ENCODE peak calls at places on chromosomes 1 and 21, in four cellular contexts. One of them, this sample, is unnamed. For H3K4me1, the result is how much of the 10 kb centered on the place peaks cover.

GRCh38 chr1:183238071-183238470 is 52.0 kb downstream of the LAMC2 start:
- DNase-seq in right lobe of liver: no peak
- DNase-seq in transverse colon: no peak
- DNase-seq in heart left ventricle: no peak
- DNase-seq in this sample: no peak

GRCh38 chr1:155729031-155729898 is 40.4 kb downstream of the DAP3 start:
- DNase-seq in heart left ventricle: peak
- DNase-seq in transverse colon: peak
- DNase-seq in right lobe of liver: no peak
- DNase-seq in this sample: no peak

GRCh38 chr1:160222521-160222920 is 17.3 kb downstream of the PEA15 start:
- DNase-seq in transverse colon: no peak
- DNase-seq in heart left ventricle: no peak
- DNase-seq in right lobe of liver: no peak
- DNase-seq in this sample: no peak

GRCh38 chr1:159076753-159077656 is at the start of gene AIM2:
- DNase-seq in heart left ventricle: peak
- DNase-seq in transverse colon: peak
- DNase-seq in right lobe of liver: peak
- DNase-seq in this sample: no peak

GRCh38 chr1:94025383-94026340 is 95.3 kb downstream of the ABCA4 start:
- DNase-seq in right lobe of liver: no peak
- DNase-seq in heart left ventricle: no peak
- DNase-seq in transverse colon: no peak
- DNase-seq in this sample: no peak

GRCh38 chr1:190084552-190084951 is 393.1 kb downstream of the BRINP3 start:
- DNase-seq in transverse colon: no peak
- DNase-seq in right lobe of liver: no peak
- DNase-seq in heart left ventricle: no peak
- DNase-seq in this sample: no peak

GRCh38 chr1:36217667-36218066 is 6.6 kb upstream of the THRAP3 start:
- DNase-seq in heart left ventricle: no peak
- DNase-seq in transverse colon: no peak
- DNase-seq in right lobe of liver: no peak
- DNase-seq in this sample: no peak

GRCh38 chr1:27887215-27888035 is 15.1 kb downstream of the THEMIS2 start:
- DNase-seq in right lobe of liver: no peak
- DNase-seq in heart left ventricle: no peak
- DNase-seq in transverse colon: peak
- DNase-seq in this sample: no peak

GRCh38 chr1:88029142-88029541 is 654.9 kb upstream of the PKN2 start:
- DNase-seq in heart left ventricle: no peak
- DNase-seq in transverse colon: peak
- DNase-seq in right lobe of liver: no peak
- DNase-seq in this sample: no peak

GRCh38 chr1:26218906-26219494 is 15.0 kb upstream of the CEP85 start:
- DNase-seq in transverse colon: peak
- DNase-seq in right lobe of liver: no peak
- DNase-seq in heart left ventricle: no peak
- DNase-seq in this sample: no peak

GRCh38 chr1:239979469-239979868 is 112.2 kb upstream of the FMN2 start:
- DNase-seq in heart left ventricle: no peak
- DNase-seq in transverse colon: no peak
- DNase-seq in right lobe of liver: no peak
- DNase-seq in this sample: no peak

GRCh38 chr21:44896561-44897286 is 23.2 kb upstream of the PTTG1IP start:
- DNase-seq in heart left ventricle: no peak
- DNase-seq in right lobe of liver: peak
- DNase-seq in transverse colon: no peak
- DNase-seq in this sample: no peak

GRCh38 chr1:229648406-229648805 is 22.4 kb downstream of the URB2 start:
- DNase-seq in heart left ventricle: no peak
- DNase-seq in transverse colon: no peak
- DNase-seq in right lobe of liver: no peak
- DNase-seq in this sample: no peak

GRCh38 chr1:172778461-172779455 is 119.9 kb downstream of the FASLG start:
- DNase-seq in heart left ventricle: no peak
- DNase-seq in right lobe of liver: no peak
- DNase-seq in transverse colon: no peak
- DNase-seq in this sample: no peak

GRCh38 chr1:111475706-111476105 is 1.9 kb downstream of the C1orf162 start:
- DNase-seq in heart left ventricle: no peak
- DNase-seq in transverse colon: no peak
- DNase-seq in right lobe of liver: no peak
- DNase-seq in this sample: no peak

GRCh38 chr1:176741181-176741580 is 278.2 kb downstream of the PAPPA2 start:
- DNase-seq in right lobe of liver: no peak
- DNase-seq in transverse colon: no peak
- DNase-seq in heart left ventricle: no peak
- DNase-seq in this sample: no peak

DNA sequence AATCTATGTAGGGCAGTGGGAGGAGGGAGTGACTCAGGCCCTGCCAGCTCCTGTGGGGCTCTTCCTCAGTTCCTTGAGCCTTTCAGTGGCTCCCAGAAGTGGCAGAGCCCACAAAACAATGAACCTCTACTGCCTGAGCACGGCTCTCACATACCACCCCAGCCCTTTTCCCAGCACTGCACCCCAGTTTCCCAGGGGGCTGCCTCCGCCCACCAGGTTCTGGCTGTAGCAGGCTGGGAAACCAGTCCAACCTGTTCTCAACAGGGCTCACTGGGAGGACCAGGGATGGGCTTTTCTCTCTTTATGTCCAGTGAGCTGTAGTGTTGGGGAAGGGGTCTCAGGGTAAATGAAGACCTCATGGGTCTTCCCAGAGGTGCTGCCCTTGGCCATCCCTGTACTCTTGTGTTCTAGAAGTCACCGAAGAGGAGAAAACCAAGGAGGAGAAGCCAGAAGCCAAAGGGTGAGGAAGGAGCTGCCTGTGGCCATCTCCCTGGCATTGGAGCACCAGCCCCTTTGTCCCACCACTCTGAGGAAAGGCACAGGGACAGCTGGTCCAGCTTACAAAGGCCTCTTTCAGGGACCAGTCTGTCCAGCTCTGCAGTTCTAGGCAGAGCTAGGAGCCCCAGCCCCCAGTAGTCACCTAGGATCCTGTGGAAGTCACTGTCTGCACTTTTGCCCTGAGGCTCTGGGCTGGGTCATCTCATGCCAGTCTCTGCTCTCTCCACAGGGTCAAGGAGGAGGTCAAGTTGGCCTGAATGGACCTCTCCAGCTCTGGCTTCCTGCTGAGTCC is 3.5 kb downstream of the MARCKSL1 start:
- DNase-seq in right lobe of liver: no peak
- DNase-seq in heart left ventricle: no peak
- DNase-seq in transverse colon: peak
- DNase-seq in this sample: no peak
- H3K4me3 ChIP-seq in right lobe of liver: no peak
- H3K4me3 ChIP-seq in heart left ventricle: no peak
- H3K4me3 ChIP-seq in transverse colon: no peak
- H3K4me3 ChIP-seq in this sample: no peak

GRCh38 chr21:46118305-46118870 is 20.5 kb downstream of the COL6A2 start:
- DNase-seq in heart left ventricle: no peak
- DNase-seq in transverse colon: no peak
- DNase-seq in right lobe of liver: peak
- DNase-seq in this sample: no peak
- H3K4me1 ChIP-seq in heart left ventricle: under half
- H3K4me1 ChIP-seq in transverse colon: under half
- H3K4me1 ChIP-seq in right lobe of liver: under half
- H3K4me1 ChIP-seq in this sample: under half

GRCh38 chr1:68015960-68016359 is 34.5 kb downstream of the DIRAS3 start:
- DNase-seq in right lobe of liver: no peak
- DNase-seq in heart left ventricle: no peak
- DNase-seq in transverse colon: no peak
- DNase-seq in this sample: no peak

GRCh38 chr1:68013351-68013750 is 37.1 kb downstream of the DIRAS3 start:
- DNase-seq in heart left ventricle: no peak
- DNase-seq in right lobe of liver: no peak
- DNase-seq in transverse colon: no peak
- DNase-seq in this sample: no peak

GRCh38 chr1:68011786-68012375 is 38.5 kb downstream of the DIRAS3 start:
- DNase-seq in transverse colon: no peak
- DNase-seq in heart left ventricle: no peak
- DNase-seq in right lobe of liver: no peak
- DNase-seq in this sample: no peak

GRCh38 chr1:68015369-68015768 is 35.1 kb downstream of the DIRAS3 start:
- DNase-seq in heart left ventricle: no peak
- DNase-seq in right lobe of liver: no peak
- DNase-seq in transverse colon: no peak
- DNase-seq in this sample: no peak

GRCh38 chr1:68016364-68016763 is 34.1 kb downstream of the DIRAS3 start:
- DNase-seq in heart left ventricle: no peak
- DNase-seq in right lobe of liver: no peak
- DNase-seq in transverse colon: no peak
- DNase-seq in this sample: no peak
- TF ChIP-seq POLR2A in heart left ventricle: no peak
- TF ChIP-seq POLR2A in right lobe of liver: no peak
- TF ChIP-seq POLR2A in transverse colon: no peak
- TF ChIP-seq POLR2A in this sample: no peak

GRCh38 chr1:10388387-10388715 is 10.5 kb upstream of the PGD start:
- DNase-seq in right lobe of liver: no peak
- DNase-seq in heart left ventricle: no peak
- DNase-seq in transverse colon: no peak
- DNase-seq in this sample: no peak
- H3K4me3 ChIP-seq in right lobe of liver: no peak
- H3K4me3 ChIP-seq in heart left ventricle: peak
- H3K4me3 ChIP-seq in transverse colon: no peak
- H3K4me3 ChIP-seq in this sample: peak

DNA sequence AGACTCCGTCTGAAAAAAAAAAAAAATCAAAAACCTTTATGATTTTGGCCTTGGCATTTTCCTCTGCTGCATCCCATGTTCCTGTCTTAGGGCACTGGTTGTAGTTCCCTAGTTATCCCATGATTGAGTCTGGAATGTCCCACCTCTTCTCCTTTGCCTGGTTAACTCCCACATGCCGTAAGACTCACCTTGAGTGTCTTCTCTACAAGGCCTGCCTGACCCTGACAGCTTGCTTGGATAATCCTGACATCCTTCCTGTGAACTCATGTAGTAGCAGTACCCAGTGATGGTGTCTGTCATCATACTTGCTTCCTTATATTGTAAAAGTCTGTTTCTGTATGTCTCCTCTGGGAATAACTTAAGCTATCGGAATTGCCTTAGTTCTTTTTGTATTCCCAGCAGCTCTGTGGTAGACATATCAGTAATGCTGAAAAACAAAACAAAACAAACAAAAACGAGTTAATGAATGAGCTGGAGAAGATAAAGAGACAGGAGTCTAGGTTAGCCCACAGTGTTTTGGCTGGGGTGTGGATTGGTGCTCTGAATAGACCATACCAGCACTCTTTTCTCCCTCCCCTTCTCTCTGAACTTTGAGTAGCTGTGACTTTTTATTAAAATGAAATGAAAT is 15.0 kb downstream of the NEK7 start:
- DNase-seq in transverse colon: no peak
- DNase-seq in right lobe of liver: no peak
- DNase-seq in heart left ventricle: no peak
- DNase-seq in this sample: no peak
- H3K4me1 ChIP-seq in transverse colon: under half
- H3K4me1 ChIP-seq in right lobe of liver: under half
- H3K4me1 ChIP-seq in heart left ventricle: half or more
- H3K4me1 ChIP-seq in this sample: half or more

GRCh38 chr1:186482661-186483255 is 21.8 kb upstream of the PDC start:
- DNase-seq in heart left ventricle: peak
- DNase-seq in right lobe of liver: no peak
- DNase-seq in transverse colon: peak
- DNase-seq in this sample: no peak
- TF ChIP-seq POLR2A in heart left ventricle: no peak
- TF ChIP-seq POLR2A in right lobe of liver: no peak
- TF ChIP-seq POLR2A in transverse colon: no peak
- TF ChIP-seq POLR2A in this sample: no peak

DNA sequence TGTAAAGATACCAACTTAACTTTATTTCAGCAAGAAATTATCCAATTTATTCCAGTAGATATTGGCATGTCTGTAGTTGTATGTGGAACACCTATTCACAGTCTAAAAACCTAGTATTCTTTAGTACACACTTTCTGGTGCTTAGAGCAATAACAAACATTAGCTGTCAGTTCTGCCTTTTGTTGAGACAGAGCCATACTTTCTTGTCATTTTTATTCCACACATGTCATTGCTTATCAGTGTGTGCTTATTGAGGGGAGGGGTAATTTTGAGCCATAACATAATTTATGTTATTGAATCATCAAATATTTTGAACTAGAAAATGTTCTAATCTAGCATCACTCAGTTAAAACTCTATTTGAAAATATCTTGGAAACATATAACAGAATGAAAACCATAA is 401.7 kb downstream of the PTPRC start:
- DNase-seq in right lobe of liver: no peak
- DNase-seq in heart left ventricle: no peak
- DNase-seq in transverse colon: no peak
- DNase-seq in this sample: no peak
- H3K4me3 ChIP-seq in right lobe of liver: no peak
- H3K4me3 ChIP-seq in heart left ventricle: no peak
- H3K4me3 ChIP-seq in transverse colon: no peak
- H3K4me3 ChIP-seq in this sample: no peak

DNA sequence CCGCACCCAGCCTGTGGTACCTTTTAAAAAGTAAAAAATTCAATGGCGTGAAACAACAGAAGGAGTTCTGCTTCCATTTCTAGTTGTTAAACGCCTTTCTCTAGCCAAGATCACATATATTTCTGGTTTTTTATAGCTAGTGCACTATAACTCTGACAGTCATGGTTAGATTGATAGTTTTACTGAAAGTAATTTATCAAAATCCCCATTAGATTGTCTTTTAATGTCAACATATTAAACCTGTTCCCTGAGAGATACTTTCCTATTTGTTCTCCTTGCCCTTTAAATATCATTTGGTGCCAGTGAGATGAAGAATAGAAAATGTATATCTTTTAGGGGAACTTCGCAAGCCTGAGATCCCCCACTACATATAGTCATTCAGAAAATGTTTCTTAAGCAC is 7.3 kb downstream of the SMAP2 start:
- DNase-seq in right lobe of liver: no peak
- DNase-seq in heart left ventricle: no peak
- DNase-seq in transverse colon: no peak
- DNase-seq in this sample: no peak
- H3K4me1 ChIP-seq in right lobe of liver: under half
- H3K4me1 ChIP-seq in heart left ventricle: under half
- H3K4me1 ChIP-seq in transverse colon: under half
- H3K4me1 ChIP-seq in this sample: half or more

DNA sequence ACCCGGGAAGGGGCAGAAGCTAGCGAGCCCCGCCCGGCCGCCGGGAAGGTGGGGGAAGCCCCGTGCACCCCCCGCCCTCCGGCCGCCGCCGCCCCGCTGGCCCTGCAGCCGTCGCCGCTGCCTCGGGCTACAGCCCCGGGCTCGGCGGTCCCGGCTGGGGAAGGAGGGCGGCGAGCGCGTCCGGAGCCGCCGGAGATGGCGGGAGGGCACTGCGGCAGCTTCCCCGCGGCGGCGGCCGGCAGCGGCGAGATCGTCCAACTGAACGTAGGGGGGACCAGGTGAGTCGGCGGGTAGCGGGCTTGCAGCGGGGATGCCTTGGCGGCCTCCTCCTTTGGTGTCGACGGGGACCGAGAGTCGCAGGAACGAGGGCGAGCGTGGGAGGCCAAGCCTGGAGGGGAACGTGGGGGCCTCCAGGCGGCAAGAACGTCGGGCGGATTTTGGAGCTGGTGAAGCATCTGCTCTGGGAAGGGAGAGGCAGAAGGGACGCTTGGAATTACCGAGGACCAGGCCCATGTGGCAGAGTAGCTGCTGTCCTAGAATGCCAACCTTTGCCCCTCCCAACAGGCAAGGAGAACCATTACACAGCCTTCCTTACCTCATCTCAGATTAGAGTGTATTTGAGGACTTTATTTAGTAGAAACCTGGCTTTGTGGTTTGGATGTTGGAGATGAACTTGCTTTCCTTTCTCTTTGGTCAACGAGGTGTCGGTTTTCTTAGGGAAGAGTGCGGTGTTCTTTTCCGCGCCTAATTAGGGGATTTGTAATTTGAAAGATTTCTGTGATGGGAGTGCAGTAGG is 585 bp downstream of the KCTD3 start:
- DNase-seq in right lobe of liver: peak
- DNase-seq in heart left ventricle: peak
- DNase-seq in transverse colon: peak
- DNase-seq in this sample: no peak
- TF ChIP-seq POLR2A in right lobe of liver: no peak
- TF ChIP-seq POLR2A in heart left ventricle: no peak
- TF ChIP-seq POLR2A in transverse colon: no peak
- TF ChIP-seq POLR2A in this sample: no peak